ENCODE peak calls at places on chromosomes 2 and 18, in ten cellular contexts. T is effector memory CD4-positive, alpha-beta T cell; L is esophagus squamous epithelium; H is fibroblast of lung; U is tibial artery; G is ovary; W is IMR-90; R is cardiac muscle cell; C is MG63; P is HCT116. Y is an unnamed sample. For H3K36me3, the result is how much of the 10 kb centered on the place peaks cover.

GRCh38 chr2:191800874-191801273 is 46.0 kb downstream of the CAVIN2 start:
- DNase-seq in G (no peak), U (no peak), R (no peak), C (no peak), W (peak), L (no peak), T (no peak), H (no peak), P (no peak), Y (no peak)

GRCh38 chr2:20196053-20196880 is 28.7 kb downstream of the SDC1 start:
- DNase-seq in U (no peak), G (no peak), R (no peak), T (no peak), C (no peak), L (no peak), W (no peak), P (no peak), H (no peak), Y (no peak)

GRCh38 chr2:129738799-129739198 is 240.7 kb upstream of the RAB6C start:
- DNase-seq in W (no peak), U (no peak), P (no peak), C (no peak), L (no peak), T (no peak), G (no peak), R (no peak), H (no peak), Y (no peak)

GRCh38 chr2:138373993-138374408 is 127.6 kb upstream of the SPOPL start:
- DNase-seq in C (no peak), T (no peak), L (no peak), R (peak), H (peak), P (peak), U (no peak), W (peak), G (peak), Y (peak)

GRCh38 chr2:217710218-217710565 is 292.6 kb downstream of the TNS1 start:
- DNase-seq in G (no peak), L (no peak), T (no peak), U (no peak), H (peak), R (no peak), W (peak), C (no peak), P (no peak), Y (no peak)

GRCh38 chr2:236657215-236657614 is 87.6 kb downstream of the ACKR3 start:
- DNase-seq in C (no peak), G (no peak), W (no peak), L (no peak), R (no peak), U (no peak), P (no peak), H (no peak), T (no peak), Y (no peak)

GRCh38 chr2:113276216-113276905 is 2.4 kb downstream of the PAX8 start:
- DNase-seq in C (no peak), L (no peak), P (no peak), U (no peak), G (no peak), R (no peak), W (no peak), H (no peak), T (no peak), Y (no peak)

GRCh38 chr2:40242315-40242714 is 209.6 kb downstream of the SLC8A1 start:
- DNase-seq in C (no peak), W (no peak), T (no peak), U (no peak), P (no peak), G (no peak), R (no peak), H (no peak), L (no peak), Y (no peak)

GRCh38 chr2:74036450-74037175 is 51.9 kb downstream of the TET3 start:
- DNase-seq in P (no peak), W (no peak), G (no peak), C (no peak), T (no peak), L (no peak), H (no peak), R (no peak), U (no peak), Y (no peak)

GRCh38 chr2:76998713-76999112 is 523.5 kb downstream of the LRRTM4 start:
- DNase-seq in T (no peak), U (no peak), R (no peak), G (no peak), H (peak), W (no peak), C (no peak), L (no peak), P (no peak), Y (peak)

GRCh38 chr2:241582806-241583205 is 24.3 kb downstream of the BOK start:
- DNase-seq in W (no peak), C (no peak), P (no peak), H (no peak), L (no peak), T (no peak), U (no peak), R (no peak), G (no peak), Y (no peak)

GRCh38 chr18:36572135-36572856 is 256.5 kb downstream of the TPGS2 start:
- DNase-seq in C (peak), H (peak), G (peak), U (no peak), P (peak), L (no peak), T (no peak), W (peak), R (peak), Y (peak)

GRCh38 chr18:29164993-29165599 is 988.2 kb upstream of the CDH2 start:
- DNase-seq in C (no peak), P (peak), G (no peak), L (no peak), U (no peak), H (peak), W (peak), T (no peak), R (peak), Y (peak)

GRCh38 chr18:53426656-53427055 is 797.8 kb downstream of the MBD2 start:
- DNase-seq in C (no peak), L (no peak), U (no peak), G (no peak), H (no peak), R (no peak), P (no peak), W (no peak), T (no peak), Y (no peak)

GRCh38 chr18:56645415-56646016 is 5.6 kb upstream of the WDR7 start:
- DNase-seq in W (no peak), L (no peak), G (no peak), U (no peak), C (no peak), H (no peak), R (peak), P (peak), T (no peak), Y (peak)

GRCh38 chr2:86774862-86775261 is 15.9 kb downstream of the CD8A start:
- DNase-seq in L (no peak), U (no peak), R (no peak), G (no peak), C (no peak), P (no peak), W (no peak), H (no peak), T (no peak), Y (no peak)

GRCh38 chr2:11616097-11616687 is 53.8 kb downstream of the NTSR2 start:
- DNase-seq in U (no peak), H (no peak), W (no peak), R (no peak), T (no peak), P (no peak), C (no peak), G (no peak), L (no peak), Y (no peak)

GRCh38 chr2:11616851-11617415 is 53.1 kb downstream of the NTSR2 start:
- DNase-seq in T (no peak), G (no peak), W (no peak), U (no peak), C (no peak), L (no peak), P (no peak), H (no peak), R (no peak), Y (no peak)

GRCh38 chr2:11617984-11618707 is 51.8 kb downstream of the NTSR2 start:
- DNase-seq in G (no peak), P (no peak), U (no peak), R (no peak), T (no peak), H (no peak), L (no peak), C (no peak), W (no peak), Y (no peak)

GRCh38 chr2:11617527-11617926 is 52.5 kb downstream of the NTSR2 start:
- DNase-seq in R (no peak), C (no peak), H (no peak), W (no peak), L (no peak), T (no peak), U (no peak), G (no peak), P (no peak), Y (no peak)

GRCh38 chr2:11618708-11619062 is 51.3 kb downstream of the NTSR2 start:
- DNase-seq in L (no peak), C (no peak), H (no peak), G (no peak), T (no peak), P (no peak), R (no peak), U (no peak), W (no peak), Y (no peak)
- H3K36me3 ChIP-seq in L (under half), C (under half), H (under half), G (under half), T (under half), P (under half), R (half or more), U (under half), W (under half), Y (under half)

GRCh38 chr2:43924463-43924862 is 71.3 kb downstream of the LRPPRC start:
- DNase-seq in P (no peak), H (no peak), U (no peak), R (no peak), L (no peak), G (no peak), T (no peak), C (no peak), W (no peak), Y (no peak)
- H3K36me3 ChIP-seq in P (under half), H (under half), U (half or more), R (under half), L (half or more), G (under half), T (under half), C (half or more), W (under half), Y (under half)

GRCh38 chr2:10151462-10151861 is 28.9 kb downstream of the RRM2 start:
- DNase-seq in L (no peak), T (no peak), R (no peak), U (no peak), W (no peak), C (no peak), G (no peak), P (no peak), H (no peak), Y (no peak)

GRCh38 chr2:10149684-10150083 is 27.1 kb downstream of the RRM2 start:
- DNase-seq in C (no peak), T (no peak), G (no peak), U (peak), W (no peak), P (no peak), H (no peak), R (no peak), L (no peak), Y (no peak)

GRCh38 chr2:10146366-10147005 is 23.9 kb downstream of the RRM2 start:
- DNase-seq in H (no peak), L (no peak), T (no peak), R (no peak), P (no peak), U (no peak), G (no peak), C (no peak), W (no peak), Y (no peak)

GRCh38 chr2:10148268-10148667 is 25.7 kb downstream of the RRM2 start:
- DNase-seq in W (no peak), H (no peak), T (no peak), P (no peak), G (no peak), R (no peak), U (no peak), C (no peak), L (no peak), Y (no peak)

GRCh38 chr2:10150436-10150835 is 27.9 kb downstream of the RRM2 start:
- DNase-seq in P (no peak), L (no peak), W (no peak), H (no peak), R (no peak), T (no peak), U (no peak), C (no peak), G (no peak), Y (no peak)
- H3K36me3 ChIP-seq in P (under half), L (under half), W (under half), H (under half), R (under half), T (under half), U (under half), C (under half), G (under half), Y (under half)

DNA sequence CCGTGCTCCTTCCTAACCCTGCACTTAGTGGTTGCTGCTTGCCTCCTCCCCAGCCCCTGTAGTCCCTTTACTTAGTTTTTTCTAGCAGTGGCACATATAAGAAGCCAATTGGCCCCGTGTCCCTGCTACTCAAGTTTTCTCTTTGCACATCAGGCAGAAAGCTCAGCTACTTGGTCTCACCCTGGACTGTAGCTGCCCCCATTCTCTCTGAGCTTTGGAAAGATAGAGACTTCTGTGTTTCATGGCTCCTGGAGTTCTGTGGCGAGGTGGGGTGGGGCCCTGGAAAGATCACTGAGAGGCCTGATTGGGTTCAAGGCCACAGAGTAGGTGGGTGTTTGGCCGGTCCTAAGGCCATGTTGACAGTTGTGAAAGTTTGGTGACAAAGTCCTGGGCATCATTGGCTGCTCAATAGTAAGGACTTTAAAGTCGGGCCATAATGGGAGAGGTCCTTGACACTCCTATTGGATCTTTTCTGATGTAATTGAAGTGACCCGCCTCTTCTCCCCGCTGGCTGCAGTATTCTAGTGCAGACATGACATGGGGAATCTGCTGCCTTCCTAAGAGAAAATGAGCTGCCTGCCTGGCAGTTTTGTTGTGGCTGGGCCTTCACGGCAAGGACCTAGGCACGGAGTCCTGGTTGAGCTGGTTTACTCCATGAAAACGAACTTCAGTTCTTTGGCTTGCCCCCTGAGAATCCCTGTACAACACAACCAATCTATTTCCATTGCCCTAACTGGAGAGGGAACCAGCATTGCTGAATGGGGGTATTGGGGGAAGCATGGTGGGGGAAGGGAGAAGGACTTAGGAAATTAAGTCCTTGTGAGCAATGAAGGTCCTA is 26.2 kb upstream of the CYP27A1 start:
- DNase-seq in P (no peak), H (peak), T (no peak), U (no peak), W (no peak), G (no peak), L (no peak), R (no peak), C (no peak), Y (no peak)
- H3K36me3 ChIP-seq in P (under half), H (under half), T (under half), U (under half), W (under half), G (under half), L (half or more), R (under half), C (under half), Y (under half)

DNA sequence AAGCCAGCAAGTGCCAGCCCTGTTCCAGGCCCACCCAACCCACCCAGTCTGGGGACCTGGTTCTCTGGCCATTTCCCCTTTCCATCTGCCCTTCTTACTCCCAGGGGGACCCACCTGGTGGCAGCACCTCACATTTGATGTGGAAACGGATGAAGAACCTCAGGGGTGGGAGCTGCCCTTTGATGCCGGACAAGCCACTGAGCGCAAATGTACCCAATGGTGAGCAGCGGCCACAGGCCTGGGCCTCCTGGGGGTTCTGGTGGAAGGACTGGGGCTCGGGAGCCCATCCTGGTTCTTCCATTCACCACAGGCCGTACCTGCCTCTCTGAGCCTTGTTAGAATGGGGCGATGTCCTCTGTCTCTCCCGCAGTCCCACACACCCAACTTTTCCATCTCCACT is 84.7 kb downstream of the EPAS1 start:
- DNase-seq in L (no peak), W (no peak), H (no peak), U (no peak), C (no peak), P (no peak), G (no peak), R (no peak), T (no peak), Y (no peak)
- H3K36me3 ChIP-seq in L (half or more), W (half or more), H (under half), U (half or more), C (half or more), P (under half), G (under half), R (under half), T (under half), Y (under half)